ENCODE peak calls at places on chromosomes 1 and 21, in nine cellular contexts. N is aorta, E is IMR-90, O is astrocyte, Y is mammary epithelial cell, L is pancreas, V is psoas muscle, F is heart right ventricle, X is fibroblast of lung. G is an unnamed sample.

GRCh38 chr1:27342391-27342777 is 562 bp downstream of the SYTL1 start:
- DNase-seq in F (no peak), E (no peak), V (no peak), X (no peak), N (no peak), Y (no peak), L (no peak), O (no peak), G (no peak)

GRCh38 chr21:25384782-25385181 is 222.5 kb downstream of the MRPL39 start:
- DNase-seq in N (no peak), Y (no peak), L (no peak), X (no peak), F (no peak), E (no peak), V (no peak), O (no peak), G (no peak)

GRCh38 chr1:94471271-94471670 is 53.1 kb downstream of the ABCD3 start:
- DNase-seq in Y (no peak), N (no peak), L (no peak), O (no peak), X (no peak), E (no peak), V (no peak), F (no peak), G (no peak)

GRCh38 chr1:30760596-30761311 is 3.2 kb upstream of the LAPTM5 start:
- DNase-seq in F (no peak), X (no peak), V (no peak), Y (no peak), E (no peak), N (no peak), O (no peak), L (peak; percentile 7), G (no peak)

GRCh38 chr1:161864577-161864976 is 98.5 kb downstream of the ATF6 start:
- DNase-seq in N (no peak), V (no peak), O (peak; percentile 25), X (peak; percentile 70), F (no peak), L (no peak), Y (no peak), E (peak; percentile 51), G (no peak)

GRCh38 chr1:236083650-236084385 is 18.9 kb upstream of the NID1 start:
- DNase-seq in Y (peak; percentile 83), N (no peak), L (no peak), F (no peak), E (peak; percentile 53), V (no peak), X (peak; percentile 23), O (peak; percentile 20), G (no peak)

GRCh38 chr1:240020871-240021270 is 70.8 kb upstream of the FMN2 start:
- DNase-seq in N (no peak), O (no peak), Y (no peak), X (no peak), V (no peak), F (no peak), E (no peak), L (no peak), G (no peak)

GRCh38 chr21:45524756-45525152 is 17.5 kb downstream of the SLC19A1 start:
- DNase-seq in L (peak; percentile 44), V (no peak), E (no peak), Y (no peak), F (no peak), N (no peak), O (no peak), X (no peak), G (no peak)

GRCh38 chr1:56389813-56390539 is 189.4 kb downstream of the PLPP3 start:
- DNase-seq in X (peak; percentile 28), V (no peak), N (no peak), L (no peak), O (peak; percentile 34), E (peak; percentile 48), F (no peak), Y (no peak), G (no peak)

GRCh38 chr1:151512801-151513625 is 1.8 kb downstream of the CGN start:
- DNase-seq in O (no peak), N (no peak), Y (peak; percentile 75), F (no peak), V (no peak), E (no peak), L (peak; percentile 90), X (no peak), G (no peak)

GRCh38 chr1:70807088-70807664 is 240.4 kb downstream of the PTGER3 start:
- DNase-seq in E (no peak), V (no peak), Y (no peak), O (no peak), F (no peak), L (no peak), X (no peak), N (no peak), G (no peak)

GRCh38 chr1:14282583-14283186 is 315.8 kb upstream of the KAZN start:
- DNase-seq in E (no peak), L (no peak), X (no peak), V (no peak), O (peak; percentile 79), Y (no peak), F (no peak), N (no peak), G (no peak)

GRCh38 chr21:15022608-15023261 is 42.1 kb downstream of the NRIP1 start:
- DNase-seq in Y (no peak), E (peak; percentile 28), L (no peak), X (no peak), F (no peak), V (no peak), O (no peak), N (no peak), G (no peak)

GRCh38 chr1:178541829-178542553 is 29.1 kb downstream of the TEX35 start:
- DNase-seq in V (peak; percentile 48), L (peak; percentile 86), N (peak; percentile 85), E (no peak), O (no peak), X (peak; percentile 6), F (peak; percentile 72), Y (peak; percentile 9), G (no peak)

GRCh38 chr1:156618853-156619581 is at the start of gene HAPLN2:
- DNase-seq in F (no peak), Y (no peak), O (no peak), N (no peak), L (no peak), V (no peak), X (no peak), E (no peak), G (no peak)

GRCh38 chr1:39148942-39149341 is 55.6 kb upstream of the MACF1 start:
- DNase-seq in Y (no peak), O (no peak), V (no peak), E (peak; percentile 31), N (no peak), X (no peak), F (no peak), L (no peak), G (no peak)

GRCh38 chr1:39150779-39151178 is 53.7 kb upstream of the MACF1 start:
- DNase-seq in O (no peak), Y (no peak), N (no peak), L (no peak), F (no peak), X (no peak), V (no peak), E (no peak), G (no peak)

GRCh38 chr1:39149509-39149908 is 55.0 kb upstream of the MACF1 start:
- DNase-seq in N (no peak), X (no peak), Y (no peak), F (no peak), E (no peak), V (no peak), L (no peak), O (no peak), G (no peak)

GRCh38 chr1:39152923-39153322 is 51.6 kb upstream of the MACF1 start:
- DNase-seq in L (no peak), V (no peak), N (no peak), O (no peak), Y (no peak), E (no peak), F (no peak), X (no peak), G (no peak)

DNA sequence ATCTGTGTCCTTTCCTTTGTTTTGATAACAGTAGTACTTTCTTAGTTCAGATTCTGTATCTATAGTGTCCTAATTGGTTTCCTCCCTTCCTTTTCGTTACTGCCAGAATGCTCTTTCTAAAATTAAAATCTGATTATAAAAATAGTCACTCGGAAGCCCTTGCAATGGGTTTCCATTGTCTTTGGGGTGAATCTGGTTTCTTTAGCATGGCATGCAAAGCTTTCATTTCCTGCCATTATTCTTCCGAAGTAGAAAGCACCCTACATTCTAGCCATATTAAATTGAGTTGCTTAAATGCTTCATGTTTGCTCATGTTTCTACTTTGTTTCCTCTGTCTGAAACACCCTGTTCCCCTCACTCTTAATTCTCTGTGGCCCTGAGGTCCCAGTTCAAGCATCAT is 53.2 kb upstream of the MACF1 start:
- DNase-seq in O (no peak), X (no peak), E (no peak), F (no peak), N (no peak), V (no peak), L (no peak), Y (no peak), G (no peak)
- H3K4me1 ChIP-seq in O (peaks cover 17% of the 10 kb centered on the region), X (peaks cover 27% of the 10 kb centered on the region), E (peaks cover 34% of the 10 kb centered on the region), F (peaks cover 52% of the 10 kb centered on the region), N (peaks cover 18% of the 10 kb centered on the region), V (peaks cover 60% of the 10 kb centered on the region), L (peaks cover 41% of the 10 kb centered on the region), Y (peaks cover 41% of the 10 kb centered on the region), G (peaks cover 57% of the 10 kb centered on the region)

DNA sequence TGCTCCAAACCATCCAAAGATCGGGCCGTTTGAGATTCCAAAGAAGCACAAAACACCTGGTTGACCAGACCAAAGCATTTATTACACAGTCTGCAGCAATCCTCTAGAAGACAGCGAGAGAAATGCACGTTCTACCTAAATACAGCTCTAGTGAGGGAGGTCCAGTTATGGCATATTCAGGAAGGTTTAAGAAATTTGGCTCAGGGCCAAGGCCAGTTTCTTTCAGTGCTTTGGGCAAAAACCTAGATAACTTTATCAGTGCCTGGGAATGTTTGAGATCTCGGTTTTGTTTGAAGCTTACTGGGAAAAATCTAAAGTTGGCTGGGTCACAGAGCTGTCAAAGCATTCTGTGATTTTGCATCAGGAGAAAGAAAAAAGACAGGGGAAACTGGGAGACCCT is 514.0 kb upstream of the TMPRSS15 start:
- DNase-seq in N (no peak), Y (no peak), F (no peak), X (no peak), L (no peak), V (no peak), E (no peak), O (no peak), G (no peak)
- H3K27ac ChIP-seq in N (no peak overlapping the region), Y (no peak overlapping the region), F (no peak overlapping the region), X (no peak overlapping the region), L (no peak overlapping the region), V (no peak overlapping the region), E (no peak overlapping the region), O (no peak overlapping the region), G (no peak overlapping the region)

DNA sequence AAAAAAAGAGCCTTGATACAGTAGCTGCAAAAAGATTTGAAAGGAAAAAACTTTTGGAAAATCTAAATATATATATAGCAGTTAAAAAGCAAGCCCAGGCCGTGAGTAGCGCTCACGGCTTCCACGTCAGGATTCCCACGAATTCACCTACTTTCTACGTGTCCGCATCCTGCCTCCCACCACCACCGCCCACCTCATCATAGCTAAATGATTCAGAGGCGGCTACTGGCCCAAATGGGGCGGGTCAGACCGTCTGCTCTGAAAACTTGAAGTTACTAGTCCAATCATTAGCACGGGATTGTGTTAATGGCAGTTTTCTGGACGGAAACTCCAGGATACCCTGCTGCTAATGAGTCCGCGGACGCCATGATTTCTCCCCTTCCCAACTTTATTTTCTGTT is 1.3 kb upstream of the CCSAP start:
- DNase-seq in V (no peak), E (no peak), O (no peak), Y (peak; percentile 6), F (no peak), L (no peak), N (no peak), X (no peak), G (no peak)
- H3K9me3 ChIP-seq in V (no peaks in the 10 kb centered on the region), E (peaks cover 2% of the 10 kb centered on the region), O (no peaks in the 10 kb centered on the region), Y (no peaks in the 10 kb centered on the region), F (no peaks in the 10 kb centered on the region), L (no peaks in the 10 kb centered on the region), N (no peaks in the 10 kb centered on the region), X (no peaks in the 10 kb centered on the region), G (no peaks in the 10 kb centered on the region)

GRCh38 chr1:8652607-8653046 is 164.8 kb downstream of the RERE start:
- DNase-seq in E (no peak), L (no peak), N (no peak), Y (no peak), O (no peak), X (no peak), V (no peak), F (no peak), G (no peak)
- H3K4me1 ChIP-seq in E (peaks cover 14% of the 10 kb centered on the region), L (peaks cover 15% of the 10 kb centered on the region), N (no peaks in the 10 kb centered on the region), Y (peaks cover 4% of the 10 kb centered on the region), O (peaks cover 7% of the 10 kb centered on the region), X (peaks cover 2% of the 10 kb centered on the region), V (peaks cover 34% of the 10 kb centered on the region), F (peaks cover 22% of the 10 kb centered on the region), G (no peaks in the 10 kb centered on the region)

G was measured in right atrium auricular region.